ENCODE peak calls at places on chromosomes 5 and 9, in six cellular contexts. One of them, this sample, is unnamed.

GRCh38 chr5:98784411-98784810 is 10.9 kb downstream of the RGMB start:
- DNase-seq in effector memory CD4-positive, alpha-beta T cell: no peak
- DNase-seq in tibial artery: no peak
- DNase-seq in psoas muscle: no peak
- DNase-seq in Peyer's patch: no peak
- DNase-seq in testis: no peak
- DNase-seq in this sample: no peak

GRCh38 chr9:20226345-20226744 is 396.0 kb downstream of the MLLT3 start:
- DNase-seq in effector memory CD4-positive, alpha-beta T cell: no peak
- DNase-seq in tibial artery: no peak
- DNase-seq in psoas muscle: no peak
- DNase-seq in Peyer's patch: no peak
- DNase-seq in testis: no peak
- DNase-seq in this sample: no peak

GRCh38 chr9:106648799-106649198 is 214.2 kb upstream of the ZNF462 start:
- DNase-seq in effector memory CD4-positive, alpha-beta T cell: no peak
- DNase-seq in tibial artery: no peak
- DNase-seq in psoas muscle: no peak
- DNase-seq in Peyer's patch: no peak
- DNase-seq in testis: no peak
- DNase-seq in this sample: no peak

GRCh38 chr9:76810377-76810957 is 46.2 kb downstream of the PCA3 start:
- DNase-seq in effector memory CD4-positive, alpha-beta T cell: no peak
- DNase-seq in tibial artery: peak; percentile 38
- DNase-seq in psoas muscle: no peak
- DNase-seq in Peyer's patch: no peak
- DNase-seq in testis: peak; percentile 61
- DNase-seq in this sample: peak; percentile 46

GRCh38 chr9:71592400-71592799 is 175.9 kb downstream of the CEMIP2 start:
- DNase-seq in effector memory CD4-positive, alpha-beta T cell: no peak
- DNase-seq in tibial artery: no peak
- DNase-seq in psoas muscle: no peak
- DNase-seq in Peyer's patch: no peak
- DNase-seq in testis: no peak
- DNase-seq in this sample: no peak

GRCh38 chr9:17075758-17076485 is 58.9 kb upstream of the CNTLN start:
- DNase-seq in effector memory CD4-positive, alpha-beta T cell: no peak
- DNase-seq in tibial artery: no peak
- DNase-seq in psoas muscle: no peak
- DNase-seq in Peyer's patch: no peak
- DNase-seq in testis: no peak
- DNase-seq in this sample: no peak

GRCh38 chr5:171610686-171611085 is 174.9 kb upstream of the SMIM23 start:
- DNase-seq in effector memory CD4-positive, alpha-beta T cell: no peak
- DNase-seq in tibial artery: no peak
- DNase-seq in psoas muscle: no peak
- DNase-seq in Peyer's patch: no peak
- DNase-seq in testis: no peak
- DNase-seq in this sample: no peak

GRCh38 chr9:8030095-8030494 is 230.5 kb upstream of the DMAC1 start:
- DNase-seq in effector memory CD4-positive, alpha-beta T cell: no peak
- DNase-seq in tibial artery: no peak
- DNase-seq in psoas muscle: no peak
- DNase-seq in Peyer's patch: no peak
- DNase-seq in testis: no peak
- DNase-seq in this sample: no peak

GRCh38 chr5:38316544-38317224 is 58.3 kb downstream of the EGFLAM start:
- DNase-seq in effector memory CD4-positive, alpha-beta T cell: no peak
- DNase-seq in tibial artery: no peak
- DNase-seq in psoas muscle: peak; percentile 60
- DNase-seq in Peyer's patch: no peak
- DNase-seq in testis: peak; percentile 56
- DNase-seq in this sample: no peak

GRCh38 chr5:157541452-157542118 is 34.0 kb downstream of the ADAM19 start:
- DNase-seq in effector memory CD4-positive, alpha-beta T cell: no peak
- DNase-seq in tibial artery: no peak
- DNase-seq in psoas muscle: no peak
- DNase-seq in Peyer's patch: no peak
- DNase-seq in testis: no peak
- DNase-seq in this sample: peak; percentile 22

GRCh38 chr5:132775439-132776076 is 1.5 kb downstream of the SEPTIN8 start:
- DNase-seq in effector memory CD4-positive, alpha-beta T cell: no peak
- DNase-seq in tibial artery: no peak
- DNase-seq in psoas muscle: no peak
- DNase-seq in Peyer's patch: no peak
- DNase-seq in testis: no peak
- DNase-seq in this sample: no peak

GRCh38 chr5:133655966-133656365 is 43.6 kb upstream of the FSTL4 start:
- DNase-seq in effector memory CD4-positive, alpha-beta T cell: no peak
- DNase-seq in tibial artery: no peak
- DNase-seq in psoas muscle: no peak
- DNase-seq in Peyer's patch: no peak
- DNase-seq in testis: no peak
- DNase-seq in this sample: no peak

GRCh38 chr5:90477816-90478215 is 3.2 kb downstream of the POLR3G start:
- DNase-seq in effector memory CD4-positive, alpha-beta T cell: no peak
- DNase-seq in tibial artery: no peak
- DNase-seq in psoas muscle: no peak
- DNase-seq in Peyer's patch: no peak
- DNase-seq in testis: no peak
- DNase-seq in this sample: no peak

GRCh38 chr9:105678163-105678562 is 15.9 kb downstream of the TAL2 start:
- DNase-seq in effector memory CD4-positive, alpha-beta T cell: no peak
- DNase-seq in tibial artery: no peak
- DNase-seq in psoas muscle: no peak
- DNase-seq in Peyer's patch: no peak
- DNase-seq in testis: no peak
- DNase-seq in this sample: no peak

GRCh38 chr5:16866795-16867584 is 69.1 kb downstream of the MYO10 start:
- DNase-seq in effector memory CD4-positive, alpha-beta T cell: no peak
- DNase-seq in tibial artery: no peak
- DNase-seq in psoas muscle: no peak
- DNase-seq in Peyer's patch: no peak
- DNase-seq in testis: peak; percentile 50
- DNase-seq in this sample: no peak

GRCh38 chr9:36136277-36136893 is at the start of gene GLIPR2:
- DNase-seq in effector memory CD4-positive, alpha-beta T cell: peak; percentile 71
- DNase-seq in tibial artery: peak; percentile 83
- DNase-seq in psoas muscle: peak; percentile 86
- DNase-seq in Peyer's patch: peak; percentile 82
- DNase-seq in testis: peak; percentile 81
- DNase-seq in this sample: peak; percentile 86

GRCh38 chr5:22908129-22908528 is 55.0 kb upstream of the CDH12 start:
- DNase-seq in effector memory CD4-positive, alpha-beta T cell: no peak
- DNase-seq in tibial artery: no peak
- DNase-seq in psoas muscle: no peak
- DNase-seq in Peyer's patch: no peak
- DNase-seq in testis: no peak
- DNase-seq in this sample: no peak

GRCh38 chr5:141879941-141880738 is 1.9 kb upstream of the PCDH1 start:
- DNase-seq in effector memory CD4-positive, alpha-beta T cell: no peak
- DNase-seq in tibial artery: no peak
- DNase-seq in psoas muscle: no peak
- DNase-seq in Peyer's patch: no peak
- DNase-seq in testis: peak; percentile 57
- DNase-seq in this sample: no peak

GRCh38 chr9:27847380-27847779 is 274.1 kb upstream of the C9orf72 start:
- DNase-seq in effector memory CD4-positive, alpha-beta T cell: no peak
- DNase-seq in tibial artery: no peak
- DNase-seq in psoas muscle: no peak
- DNase-seq in Peyer's patch: no peak
- DNase-seq in testis: no peak
- DNase-seq in this sample: no peak

GRCh38 chr5:10860645-10861455 is 99.8 kb upstream of the DAP start:
- DNase-seq in effector memory CD4-positive, alpha-beta T cell: no peak
- DNase-seq in tibial artery: no peak
- DNase-seq in psoas muscle: no peak
- DNase-seq in Peyer's patch: no peak
- DNase-seq in testis: no peak
- DNase-seq in this sample: no peak

GRCh38 chr5:16160706-16161105 is 18.9 kb downstream of the MARCHF11 start:
- DNase-seq in effector memory CD4-positive, alpha-beta T cell: no peak
- DNase-seq in tibial artery: no peak
- DNase-seq in psoas muscle: no peak
- DNase-seq in Peyer's patch: no peak
- DNase-seq in testis: peak; percentile 44
- DNase-seq in this sample: no peak

DNA sequence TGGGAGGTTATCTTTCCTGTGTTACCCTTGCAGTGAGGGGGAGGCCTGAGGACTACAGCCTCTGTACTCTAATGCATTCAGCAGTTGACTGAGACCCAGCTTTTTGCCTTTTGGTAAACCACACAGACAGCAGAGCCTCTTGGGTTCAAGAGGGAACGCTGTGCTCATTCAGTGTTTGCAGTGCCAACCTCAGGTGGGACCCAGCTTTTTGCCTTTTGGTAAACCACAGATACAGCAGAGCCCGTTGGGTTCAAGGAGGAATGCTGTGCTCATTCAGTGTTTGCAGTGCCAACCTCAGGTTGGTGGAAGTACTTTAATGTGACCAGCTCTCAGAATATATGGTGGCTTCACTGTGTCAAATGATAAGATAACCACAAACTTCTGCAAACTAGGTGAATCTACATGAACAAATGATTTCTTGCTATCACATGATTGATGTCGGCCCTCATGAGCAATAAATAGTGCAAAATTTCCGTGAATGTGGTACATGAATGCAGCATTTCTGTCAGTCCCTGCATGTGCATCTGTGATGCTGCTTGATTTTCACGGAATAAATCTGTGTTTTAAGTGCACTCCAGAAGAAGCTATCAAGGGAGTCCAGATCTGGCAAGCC is 1.7 kb downstream of the IQGAP2 start:
- DNase-seq in effector memory CD4-positive, alpha-beta T cell: no peak
- DNase-seq in tibial artery: no peak
- DNase-seq in psoas muscle: no peak
- DNase-seq in Peyer's patch: no peak
- DNase-seq in testis: no peak
- DNase-seq in this sample: no peak
- H3K27ac ChIP-seq in effector memory CD4-positive, alpha-beta T cell: peak overlapping the region; percentile 97
- H3K27ac ChIP-seq in tibial artery: no peak overlapping the region
- H3K27ac ChIP-seq in psoas muscle: no peak overlapping the region
- H3K27ac ChIP-seq in Peyer's patch: peak overlapping the region; percentile 82
- H3K27ac ChIP-seq in testis: no peak overlapping the region
- H3K27ac ChIP-seq in this sample: peak overlapping the region; percentile 93

GRCh38 chr9:114664181-114664580 is 6.6 kb upstream of the TEX53 start:
- DNase-seq in effector memory CD4-positive, alpha-beta T cell: no peak
- DNase-seq in tibial artery: no peak
- DNase-seq in psoas muscle: no peak
- DNase-seq in Peyer's patch: no peak
- DNase-seq in testis: no peak
- DNase-seq in this sample: no peak

GRCh38 chr9:114662081-114662989 is 4.7 kb upstream of the TEX53 start:
- DNase-seq in effector memory CD4-positive, alpha-beta T cell: peak; percentile 39
- DNase-seq in tibial artery: no peak
- DNase-seq in psoas muscle: no peak
- DNase-seq in Peyer's patch: peak; percentile 33
- DNase-seq in testis: peak; percentile 53
- DNase-seq in this sample: peak; percentile 50

GRCh38 chr9:114666441-114666840 is 8.8 kb upstream of the TEX53 start:
- DNase-seq in effector memory CD4-positive, alpha-beta T cell: no peak
- DNase-seq in tibial artery: no peak
- DNase-seq in psoas muscle: no peak
- DNase-seq in Peyer's patch: no peak
- DNase-seq in testis: no peak
- DNase-seq in this sample: no peak

GRCh38 chr9:114668146-114668545 is 10.5 kb upstream of the TEX53 start:
- DNase-seq in effector memory CD4-positive, alpha-beta T cell: no peak
- DNase-seq in tibial artery: no peak
- DNase-seq in psoas muscle: no peak
- DNase-seq in Peyer's patch: no peak
- DNase-seq in testis: no peak
- DNase-seq in this sample: no peak

GRCh38 chr9:114666841-114667240 is 9.2 kb upstream of the TEX53 start:
- DNase-seq in effector memory CD4-positive, alpha-beta T cell: no peak
- DNase-seq in tibial artery: no peak
- DNase-seq in psoas muscle: no peak
- DNase-seq in Peyer's patch: no peak
- DNase-seq in testis: no peak
- DNase-seq in this sample: no peak
- H3K4me3 ChIP-seq in effector memory CD4-positive, alpha-beta T cell: no peak overlapping the region
- H3K4me3 ChIP-seq in tibial artery: no peak overlapping the region
- H3K4me3 ChIP-seq in psoas muscle: no peak overlapping the region
- H3K4me3 ChIP-seq in Peyer's patch: no peak overlapping the region
- H3K4me3 ChIP-seq in testis: no peak overlapping the region
- H3K4me3 ChIP-seq in this sample: no peak overlapping the region

DNA sequence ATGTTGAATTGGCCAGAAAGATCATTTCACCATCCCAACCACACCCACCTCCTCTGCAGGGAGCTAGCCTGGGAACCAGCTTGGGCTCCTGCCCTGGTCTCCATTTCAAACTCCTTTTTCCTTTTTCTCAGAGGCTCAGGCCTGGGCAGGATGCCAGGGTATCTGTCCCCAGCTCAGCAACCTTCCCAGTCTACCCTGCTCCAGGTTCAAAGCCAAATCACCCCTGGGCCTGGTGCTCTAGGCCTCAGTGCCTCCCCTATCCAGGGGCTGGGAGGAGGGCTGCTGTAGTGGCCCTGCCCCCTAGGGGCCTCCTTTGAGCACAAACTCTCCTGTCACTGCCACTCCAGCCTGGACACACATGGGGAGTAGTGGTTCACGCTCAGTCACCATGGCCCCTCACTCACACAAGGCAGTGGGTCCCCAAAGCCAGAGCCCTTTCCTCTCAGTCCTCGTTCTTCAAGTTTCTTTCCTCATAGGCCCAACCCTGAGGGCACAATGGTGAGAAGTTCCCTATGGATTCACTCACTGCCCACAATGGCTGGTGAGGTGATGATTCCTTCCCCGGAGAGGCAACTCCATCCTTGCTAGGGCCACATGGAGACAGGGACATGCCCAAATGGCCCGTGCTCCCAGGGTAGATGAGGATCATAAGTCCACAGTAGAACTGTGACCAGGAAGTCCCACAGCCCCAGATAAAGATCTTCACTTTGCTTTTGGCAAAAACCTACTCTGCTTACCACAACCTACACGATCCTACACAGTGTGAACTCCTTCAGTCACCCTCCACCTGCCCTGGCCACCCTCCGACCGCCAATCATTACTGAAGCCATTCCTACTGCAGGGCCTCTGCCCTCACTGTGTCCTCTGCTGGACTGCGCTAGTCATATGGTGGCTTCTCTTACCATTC is 1.6 kb upstream of the ST6GALNAC4 start:
- DNase-seq in effector memory CD4-positive, alpha-beta T cell: no peak
- DNase-seq in tibial artery: no peak
- DNase-seq in psoas muscle: no peak
- DNase-seq in Peyer's patch: no peak
- DNase-seq in testis: no peak
- DNase-seq in this sample: no peak
- H3K27ac ChIP-seq in effector memory CD4-positive, alpha-beta T cell: no peak overlapping the region
- H3K27ac ChIP-seq in tibial artery: peak overlapping the region; percentile 58
- H3K27ac ChIP-seq in psoas muscle: peak overlapping the region; percentile 44
- H3K27ac ChIP-seq in Peyer's patch: peak overlapping the region; percentile 40
- H3K27ac ChIP-seq in testis: no peak overlapping the region
- H3K27ac ChIP-seq in this sample: no peak overlapping the region

DNA sequence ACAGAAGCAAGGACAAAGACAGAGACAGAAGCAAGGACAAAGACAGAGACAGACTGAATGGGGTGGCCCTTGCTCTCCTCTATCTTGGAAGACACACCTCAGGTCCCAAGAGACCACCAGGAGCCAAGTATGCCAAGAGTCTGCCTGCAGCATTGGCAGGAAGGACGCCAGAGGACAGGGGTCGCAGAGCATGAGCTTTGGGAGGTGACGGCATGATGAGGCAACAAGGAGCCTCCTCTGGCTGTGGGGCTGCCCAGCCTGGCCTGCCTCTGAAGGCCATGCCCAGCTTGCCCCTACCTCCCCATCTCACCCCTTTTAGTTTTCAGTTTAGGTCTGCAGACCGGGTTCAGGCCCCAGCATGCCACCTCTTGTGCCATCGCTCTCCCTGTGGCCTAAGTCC is 17.6 kb downstream of the PDGFRB start:
- DNase-seq in effector memory CD4-positive, alpha-beta T cell: no peak
- DNase-seq in tibial artery: peak; percentile 70
- DNase-seq in psoas muscle: no peak
- DNase-seq in Peyer's patch: no peak
- DNase-seq in testis: no peak
- DNase-seq in this sample: no peak
- H3K4me3 ChIP-seq in effector memory CD4-positive, alpha-beta T cell: no peak overlapping the region
- H3K4me3 ChIP-seq in tibial artery: peak overlapping the region; percentile 11
- H3K4me3 ChIP-seq in psoas muscle: no peak overlapping the region
- H3K4me3 ChIP-seq in Peyer's patch: no peak overlapping the region
- H3K4me3 ChIP-seq in testis: no peak overlapping the region
- H3K4me3 ChIP-seq in this sample: no peak overlapping the region

This sample was measured in CD4-positive, CD25-positive, alpha-beta regulatory T cell.